ENCODE peak calls at places on chromosome 18, in ten cellular contexts. R is right lobe of liver, Z is psoas muscle, W is HFF-Myc, T is fibroblast of lung, X is ovary, U is fibroblast of pulmonary artery, P is A673, H is BE2C, Q is brain microvascular endothelial cell. S is an unnamed sample.

GRCh38 chr18:24009651-24010333 is 4.8 kb upstream of the TTC39C start:
- DNase-seq in X (no peak), R (no peak), P (no peak), W (no peak), U (no peak), T (no peak), Q (no peak), Z (no peak), H (no peak), S (peak; percentile 86)

GRCh38 chr18:25814841-25815458 is 275.5 kb downstream of the SS18 start:
- DNase-seq in T (no peak), R (no peak), X (no peak), U (no peak), Q (no peak), W (peak; percentile 40), Z (no peak), P (no peak), H (no peak), S (peak; percentile 40)

GRCh38 chr18:621181-621580 is 24.4 kb downstream of the CLUL1 start:
- DNase-seq in T (peak; percentile 52), P (no peak), X (no peak), Z (peak; percentile 49), H (no peak), U (peak; percentile 48), Q (no peak), W (peak; percentile 26), R (no peak), S (no peak)

GRCh38 chr18:31835528-31836138 is 75.0 kb upstream of the SLC25A52 start:
- DNase-seq in U (peak; percentile 3), P (no peak), Z (no peak), H (no peak), X (no peak), R (no peak), Q (peak; percentile 30), W (no peak), T (no peak), S (no peak)

GRCh38 chr18:73462092-73462491 is 594.3 kb upstream of the NETO1 start:
- DNase-seq in Z (no peak), H (peak; percentile 34), R (peak; percentile 25), T (peak; percentile 84), U (peak; percentile 87), W (peak; percentile 37), Q (peak; percentile 84), X (no peak), P (peak; percentile 59), S (no peak)

GRCh38 chr18:7272268-7273049 is 41.6 kb downstream of the LRRC30 start:
- DNase-seq in U (peak; percentile 88), X (peak; percentile 61), P (peak; percentile 24), R (peak; percentile 59), W (peak; percentile 31), Z (peak; percentile 69), Q (peak; percentile 67), T (peak; percentile 81), H (no peak), S (no peak)

GRCh38 chr18:44589709-44590108 is 91.0 kb upstream of the SETBP1 start:
- DNase-seq in X (no peak), H (no peak), Q (peak; percentile 67), T (peak; percentile 84), R (no peak), P (peak; percentile 18), W (peak; percentile 75), U (peak; percentile 56), Z (no peak), S (no peak)

GRCh38 chr18:47260138-47260923 is 8.9 kb upstream of the SKOR2 start:
- DNase-seq in P (peak; percentile 68), T (peak; percentile 26), Z (no peak), X (no peak), R (peak; percentile 59), Q (peak; percentile 7), U (peak; percentile 50), W (no peak), H (no peak), S (peak; percentile 14)

GRCh38 chr18:3493501-3494244 is 43.7 kb downstream of the TGIF1 start:
- DNase-seq in U (no peak), H (no peak), R (no peak), Z (no peak), Q (no peak), X (no peak), W (no peak), P (no peak), T (no peak), S (no peak)

GRCh38 chr18:5430131-5430530 is 113.7 kb downstream of the EPB41L3 start:
- DNase-seq in X (no peak), W (no peak), R (no peak), Q (no peak), U (no peak), P (no peak), Z (no peak), H (no peak), T (no peak), S (no peak)

GRCh38 chr18:46542545-46542944 is 114.5 kb downstream of the LOXHD1 start:
- DNase-seq in U (peak; percentile 1), X (no peak), W (no peak), T (no peak), Q (no peak), R (no peak), P (peak; percentile 22), Z (no peak), H (no peak), S (no peak)

GRCh38 chr18:5527603-5528002 is 16.2 kb downstream of the EPB41L3 start:
- DNase-seq in R (no peak), P (no peak), U (peak; percentile 69), X (no peak), Z (no peak), Q (peak; percentile 78), H (no peak), T (peak; percentile 77), W (peak; percentile 71), S (no peak)

GRCh38 chr18:210780-211179 is 52.4 kb downstream of the USP14 start:
- DNase-seq in X (no peak), Q (no peak), Z (no peak), R (no peak), T (no peak), H (no peak), W (no peak), U (no peak), P (no peak), S (no peak)

GRCh38 chr18:28062446-28062845 is 114.5 kb downstream of the CDH2 start:
- DNase-seq in R (no peak), Q (no peak), X (no peak), W (no peak), U (peak; percentile 51), H (no peak), P (no peak), T (peak; percentile 53), Z (no peak), S (no peak)

GRCh38 chr18:59451963-59452362 is 92.9 kb upstream of the LMAN1 start:
- DNase-seq in P (no peak), X (no peak), T (no peak), W (no peak), R (peak; percentile 42), U (no peak), Q (no peak), Z (no peak), H (no peak), S (no peak)

GRCh38 chr18:59451073-59451472 is 92.0 kb upstream of the LMAN1 start:
- DNase-seq in X (no peak), W (no peak), H (no peak), U (no peak), Q (no peak), T (no peak), P (peak; percentile 86), R (no peak), Z (no peak), S (no peak)

GRCh38 chr18:59448546-59448945 is 89.5 kb upstream of the LMAN1 start:
- DNase-seq in Q (no peak), Z (no peak), T (no peak), W (no peak), H (no peak), X (no peak), U (peak; percentile 21), P (no peak), R (no peak), S (no peak)

GRCh38 chr18:59446012-59446411 is 86.9 kb upstream of the LMAN1 start:
- DNase-seq in W (no peak), P (peak; percentile 44), Z (no peak), Q (peak; percentile 44), U (peak; percentile 74), X (no peak), H (no peak), R (no peak), T (peak; percentile 57), S (no peak)
- TF ChIP-seq CTCF in W (no peak), P (no peak), Z (no peak), Q (peak; percentile 26), U (peak; percentile 11), X (no peak), H (no peak), R (no peak), T (no peak), S (no peak)

DNA sequence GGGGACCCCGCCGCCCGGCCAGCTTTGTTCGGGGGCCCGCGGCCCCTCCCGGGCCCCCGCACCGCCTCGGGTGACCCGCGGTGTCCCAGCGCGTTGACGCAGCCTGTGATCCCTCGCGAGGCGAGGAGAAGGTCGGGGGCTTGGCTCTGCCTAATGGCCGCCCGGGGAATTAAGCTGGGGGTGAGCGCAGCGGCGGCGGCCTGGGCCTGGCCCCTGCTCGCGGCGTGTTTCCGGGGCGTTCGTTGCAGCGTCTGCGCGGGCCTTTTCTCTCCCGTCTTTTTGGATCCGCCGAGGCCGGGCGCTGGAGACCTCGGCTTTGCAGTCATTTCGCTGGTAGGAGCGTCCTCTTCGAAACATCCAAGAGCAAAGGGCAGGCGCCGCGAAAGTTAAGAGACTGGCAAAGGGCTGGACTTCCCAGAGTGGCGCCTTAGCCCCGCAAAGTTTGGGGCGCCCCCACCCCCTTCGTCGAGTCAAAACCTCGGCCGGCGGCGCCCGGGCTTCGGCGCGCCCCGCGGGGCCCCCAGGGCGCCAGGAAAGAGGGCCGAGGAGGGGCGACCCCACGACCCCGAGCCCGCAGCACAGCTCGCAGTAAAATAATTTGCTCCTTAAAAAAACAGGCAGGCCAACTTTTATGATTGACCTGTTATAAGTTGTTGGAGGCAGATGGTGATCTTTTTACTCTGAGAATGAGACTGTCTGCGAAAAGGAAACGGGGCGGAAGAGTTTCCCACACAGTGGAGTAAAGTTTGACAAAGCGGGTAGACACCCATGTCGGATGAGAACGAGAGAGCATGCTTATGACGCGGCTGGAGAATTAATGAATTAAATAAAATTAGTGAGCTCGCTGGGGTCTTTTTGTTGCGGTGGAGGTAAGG is 1.4 kb downstream of the SALL3 start:
- DNase-seq in U (no peak), T (no peak), P (no peak), X (no peak), Q (no peak), Z (no peak), W (no peak), H (no peak), R (no peak), S (no peak)
- H3K4me3 ChIP-seq in U (peak overlapping the region; percentile 28), T (no peak overlapping the region), P (no peak overlapping the region), X (no peak overlapping the region), Q (no peak overlapping the region), Z (peak overlapping the region; percentile 49), W (no peak overlapping the region), H (no peak overlapping the region), R (no peak overlapping the region), S (no peak overlapping the region)

GRCh38 chr18:8324343-8325065 is 284.7 kb upstream of the RAB12 start:
- DNase-seq in H (no peak), W (no peak), U (no peak), T (no peak), P (no peak), X (no peak), R (no peak), Q (no peak), Z (no peak), S (no peak)
- TF ChIP-seq CTCF in H (peak; percentile 15), W (no peak), U (no peak), T (no peak), P (no peak), X (no peak), R (no peak), Q (peak; percentile 32), Z (no peak), S (no peak)

GRCh38 chr18:57559311-57559710 is 27.2 kb downstream of the FECH start:
- DNase-seq in U (no peak), Q (no peak), X (no peak), T (no peak), W (no peak), Z (no peak), P (no peak), H (no peak), R (no peak), S (no peak)
- H3K4me3 ChIP-seq in U (no peak overlapping the region), Q (no peak overlapping the region), X (no peak overlapping the region), T (no peak overlapping the region), W (no peak overlapping the region), Z (no peak overlapping the region), P (no peak overlapping the region), H (no peak overlapping the region), R (no peak overlapping the region), S (no peak overlapping the region)

S was measured in GM12865.